ENCODE peak calls at places on chromosomes 2 and 18, in ten cellular contexts. Z is thyroid gland, Q is stomach, H is PC-9, D is mammary epithelial cell, F is neural progenitor cell, I is Peyer's patch, X is brain microvascular endothelial cell, N is heart left ventricle, S is foreskin fibroblast. W is an unnamed sample.
A peak's percentile ranks its signal among the peaks of the same experiment; 100 is the strongest.

GRCh38 chr2:143937563-143938346 is 582.2 kb downstream of the ZEB2 start:
- DNase-seq in Z (no peak), Q (no peak), H (no peak), D (no peak), F (no peak), I (no peak), X (no peak), N (no peak), S (peak; percentile 60), W (no peak)

GRCh38 chr18:70333757-70334156 is 44.9 kb downstream of the SOCS6 start:
- DNase-seq in Z (no peak), Q (no peak), H (peak; percentile 81), D (peak; percentile 90), F (no peak), I (no peak), X (peak; percentile 96), N (no peak), S (peak; percentile 99), W (no peak)

GRCh38 chr18:35688757-35689156 is 107.2 kb downstream of the GALNT1 start:
- DNase-seq in Z (no peak), Q (no peak), H (no peak), D (peak; percentile 57), F (no peak), I (no peak), X (no peak), N (no peak), S (no peak), W (no peak)

GRCh38 chr2:170525566-170525900 is 189.6 kb upstream of the SP5 start:
- DNase-seq in Z (peak; percentile 84), Q (peak; percentile 45), H (peak; percentile 81), D (peak; percentile 92), F (no peak), I (peak; percentile 70), X (peak; percentile 98), N (peak; percentile 70), S (peak; percentile 98), W (peak; percentile 85)

GRCh38 chr18:54812885-54813284 is 15.4 kb upstream of the RAB27B start:
- DNase-seq in Z (no peak), Q (no peak), H (no peak), D (no peak), F (no peak), I (no peak), X (no peak), N (no peak), S (no peak), W (no peak)

GRCh38 chr2:152025678-152026287 is 73.1 kb downstream of the CACNB4 start:
- DNase-seq in Z (peak; percentile 81), Q (peak; percentile 87), H (peak; percentile 60), D (peak; percentile 60), F (peak; percentile 86), I (peak; percentile 92), X (peak; percentile 81), N (peak; percentile 91), S (peak; percentile 88), W (peak; percentile 36)

GRCh38 chr2:48345176-48345575 is 184.8 kb upstream of the STON1 start:
- DNase-seq in Z (no peak), Q (no peak), H (peak; percentile 19), D (no peak), F (no peak), I (no peak), X (no peak), N (no peak), S (no peak), W (no peak)

GRCh38 chr2:45649855-45650806 is 1.3 kb upstream of the PRKCE start:
- DNase-seq in Z (peak; percentile 82), Q (peak; percentile 82), H (peak; percentile 65), D (peak; percentile 70), F (peak; percentile 82), I (peak; percentile 90), X (peak; percentile 16), N (peak; percentile 87), S (peak; percentile 77), W (no peak)

GRCh38 chr18:13797157-13797611 is 26.8 kb upstream of the MC5R start:
- DNase-seq in Z (no peak), Q (no peak), H (peak; percentile 79), D (peak; percentile 72), F (no peak), I (no peak), X (no peak), N (no peak), S (no peak), W (no peak)

GRCh38 chr18:13799396-13799795 is 24.6 kb upstream of the MC5R start:
- DNase-seq in Z (no peak), Q (no peak), H (no peak), D (no peak), F (no peak), I (no peak), X (no peak), N (no peak), S (no peak), W (no peak)

GRCh38 chr18:13801260-13801601 is 22.7 kb upstream of the MC5R start:
- DNase-seq in Z (no peak), Q (no peak), H (no peak), D (no peak), F (no peak), I (no peak), X (no peak), N (no peak), S (no peak), W (no peak)

GRCh38 chr18:13804305-13804704 is 19.6 kb upstream of the MC5R start:
- DNase-seq in Z (no peak), Q (no peak), H (no peak), D (no peak), F (no peak), I (no peak), X (no peak), N (no peak), S (no peak), W (no peak)

GRCh38 chr18:13800505-13801259 is 23.3 kb upstream of the MC5R start:
- DNase-seq in Z (peak; percentile 74), Q (peak; percentile 80), H (no peak), D (peak; percentile 81), F (peak; percentile 80), I (peak; percentile 83), X (peak; percentile 6), N (peak; percentile 85), S (peak; percentile 45), W (no peak)
- H3K4me3 ChIP-seq in Z (no peak overlapping the region), Q (peak overlapping the region; percentile 24), H (no peak overlapping the region), D (peak overlapping the region; percentile 38), F (peak overlapping the region; percentile 49), I (no peak overlapping the region), X (no peak overlapping the region), N (peak overlapping the region; percentile 36), S (no peak overlapping the region), W (no peak overlapping the region)

GRCh38 chr2:95159690-95160449 is at the start of gene ZNF514:
- DNase-seq in Z (peak; percentile 86), Q (peak; percentile 87), H (no peak), D (peak; percentile 54), F (peak; percentile 92), I (peak; percentile 91), X (peak; percentile 30), N (peak; percentile 89), S (peak; percentile 91), W (no peak)

GRCh38 chr2:95166065-95166763 is 605 bp downstream of the ZNF2 start:
- DNase-seq in Z (no peak), Q (no peak), H (no peak), D (no peak), F (peak; percentile 39), I (no peak), X (no peak), N (no peak), S (no peak), W (no peak)

GRCh38 chr2:95165030-95165370 is 609 bp upstream of the ZNF2 start:
- DNase-seq in Z (no peak), Q (no peak), H (no peak), D (no peak), F (no peak), I (no peak), X (no peak), N (no peak), S (no peak), W (no peak)

DNA sequence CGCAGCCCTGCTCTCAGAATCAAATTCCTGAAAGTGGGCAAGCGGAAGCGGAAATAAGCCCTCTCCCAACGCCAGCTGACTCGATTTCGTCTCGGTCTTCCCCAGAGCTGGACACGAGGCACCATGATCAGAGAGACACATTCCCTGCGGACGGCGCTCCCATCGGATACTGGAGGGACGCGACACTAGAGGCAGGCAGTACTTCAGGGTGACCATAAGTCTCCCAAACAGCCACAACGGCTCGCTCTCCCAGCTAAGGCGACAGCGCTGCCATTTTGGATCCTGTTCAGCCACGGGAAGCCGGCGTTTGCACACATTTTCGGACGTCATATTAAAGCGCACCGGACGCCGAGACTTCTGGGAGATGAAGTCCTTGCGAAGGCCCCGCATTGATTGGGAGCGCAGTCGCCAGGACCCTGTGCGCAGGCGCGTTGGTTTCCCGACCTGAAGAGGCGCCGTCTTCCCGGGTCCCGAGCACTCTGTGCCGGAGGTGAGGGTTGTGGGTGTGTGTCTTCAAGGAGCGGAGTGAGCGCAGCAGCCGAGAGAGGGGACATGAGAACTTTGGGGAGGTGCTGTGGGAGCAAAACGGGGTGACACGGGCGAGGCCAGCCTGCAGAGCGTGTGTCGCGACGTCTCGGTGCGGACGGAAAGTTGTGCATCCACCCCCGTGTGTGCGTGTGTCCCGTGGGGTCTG is at the start of gene ZNF2:
- DNase-seq in Z (peak; percentile 99), Q (peak; percentile 99), H (peak; percentile 98), D (peak; percentile 97), F (peak; percentile 99), I (peak; percentile 99), X (peak; percentile 98), N (peak; percentile 99), S (peak; percentile 99), W (peak; percentile 91)
- TF ChIP-seq CTCF in Z (no peak), Q (no peak), H (no peak), D (no peak), F (no peak), I (no peak), X (no peak), N (no peak), S (no peak), W (no peak)

GRCh38 chr2:106284691-106285202 is 90.6 kb upstream of the UXS1 start:
- DNase-seq in Z (no peak), Q (no peak), H (no peak), D (no peak), F (no peak), I (no peak), X (no peak), N (no peak), S (no peak), W (no peak)
- H3K4me3 ChIP-seq in Z (no peak overlapping the region), Q (no peak overlapping the region), H (no peak overlapping the region), D (no peak overlapping the region), F (no peak overlapping the region), I (no peak overlapping the region), X (no peak overlapping the region), N (no peak overlapping the region), S (no peak overlapping the region), W (no peak overlapping the region)

DNA sequence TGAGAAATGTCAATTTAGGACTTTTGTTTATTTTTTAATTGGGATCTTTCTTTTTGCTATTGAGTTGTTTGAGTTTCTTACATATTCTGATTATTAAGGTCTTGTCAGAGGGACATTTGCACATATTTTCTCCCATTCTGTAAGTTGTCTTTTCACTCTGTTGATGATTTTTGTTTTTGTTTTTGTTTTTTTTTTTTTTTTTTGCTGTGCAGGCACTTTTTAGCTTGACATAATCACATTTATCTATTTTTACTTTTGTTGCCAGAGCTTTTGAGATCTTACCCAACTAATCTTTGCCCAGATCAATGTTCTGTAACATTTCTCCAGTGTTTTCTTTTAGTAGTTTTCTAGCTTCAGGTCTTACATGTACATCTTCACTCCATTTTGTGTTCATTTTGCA is 166.6 kb downstream of the EPHA4 start:
- DNase-seq in Z (no peak), Q (no peak), H (no peak), D (no peak), F (no peak), I (no peak), X (no peak), N (no peak), S (no peak), W (no peak)
- TF ChIP-seq CTCF in Z (no peak), Q (no peak), H (no peak), D (no peak), F (no peak), I (no peak), X (no peak), N (no peak), S (no peak), W (no peak)

W was measured in HFF-Myc.